ENCODE peak calls at places on chromosomes 1 and 21, in nine cellular contexts. I is IMR-90, E is thoracic aorta, R is transverse colon, X is heart left ventricle, L is heart right ventricle, K is hepatocyte, B is testis, C is upper lobe of right lung. A is an unnamed sample. For H3K27me3 and H3K36me3, the result is how much of the 10 kb centered on the place peaks cover.

GRCh38 chr1:227987181-227987580 is 19.6 kb upstream of the WNT3A start:
- DNase-seq in I (no peak), E (no peak), R (no peak), X (no peak), L (no peak), K (no peak), B (no peak), C (no peak), A (no peak)

GRCh38 chr1:40653851-40654537 is 11.5 kb downstream of the RIMS3 start:
- DNase-seq in I (no peak), E (no peak), R (no peak), X (no peak), L (no peak), K (peak), B (peak), C (no peak), A (no peak)

GRCh38 chr1:163399976-163400375 is 78.2 kb downstream of the NUF2 start:
- DNase-seq in I (no peak), E (no peak), R (no peak), X (no peak), L (no peak), K (no peak), B (no peak), C (no peak), A (no peak)

GRCh38 chr21:45532826-45533730 is 9.2 kb downstream of the SLC19A1 start:
- DNase-seq in I (no peak), E (no peak), R (peak), X (peak), L (no peak), K (no peak), B (no peak), C (peak), A (no peak)

GRCh38 chr1:29711582-29712274 is 475.4 kb downstream of the PTPRU start:
- DNase-seq in I (peak), E (no peak), R (no peak), X (no peak), L (no peak), K (no peak), B (no peak), C (peak), A (peak)

GRCh38 chr1:110347182-110347893 is 8.2 kb downstream of the RBM15 start:
- DNase-seq in I (no peak), E (no peak), R (no peak), X (no peak), L (no peak), K (no peak), B (no peak), C (no peak), A (no peak)

GRCh38 chr1:14606632-14607031 is 8.1 kb downstream of the KAZN start:
- DNase-seq in I (no peak), E (no peak), R (no peak), X (no peak), L (no peak), K (no peak), B (no peak), C (no peak), A (no peak)

GRCh38 chr1:228088586-228089498 is 6.3 kb downstream of the ARF1 start:
- DNase-seq in I (no peak), E (no peak), R (peak), X (no peak), L (no peak), K (no peak), B (no peak), C (peak), A (no peak)

GRCh38 chr1:67338642-67339041 is 31.0 kb downstream of the IL12RB2 start:
- DNase-seq in I (peak), E (no peak), R (no peak), X (no peak), L (no peak), K (no peak), B (no peak), C (no peak), A (peak)

GRCh38 chr21:41359289-41359688 is 2.5 kb upstream of the MX2 start:
- DNase-seq in I (no peak), E (no peak), R (no peak), X (no peak), L (no peak), K (no peak), B (no peak), C (no peak), A (no peak)

GRCh38 chr1:93638307-93638847 is 43.3 kb downstream of the BCAR3 start:
- DNase-seq in I (no peak), E (no peak), R (no peak), X (no peak), L (no peak), K (peak), B (peak), C (no peak), A (no peak)

GRCh38 chr1:191490303-191490702 is 668.0 kb upstream of the RGS18 start:
- DNase-seq in I (no peak), E (no peak), R (no peak), X (no peak), L (no peak), K (no peak), B (no peak), C (no peak), A (no peak)

GRCh38 chr1:153122831-153123421 is 9.6 kb upstream of the SPRR2F start:
- DNase-seq in I (no peak), E (no peak), R (no peak), X (no peak), L (no peak), K (peak), B (peak), C (no peak), A (peak)

GRCh38 chr1:15523104-15523921 is 702 bp downstream of the CASP9 start:
- DNase-seq in I (no peak), E (no peak), R (no peak), X (no peak), L (no peak), K (no peak), B (no peak), C (no peak), A (peak)

GRCh38 chr1:86616871-86617270 is 70.0 kb downstream of the CLCA4 start:
- DNase-seq in I (no peak), E (no peak), R (peak), X (no peak), L (no peak), K (peak), B (no peak), C (no peak), A (peak)

GRCh38 chr21:42403611-42404231 is at the start of gene UBASH3A:
- DNase-seq in I (no peak), E (no peak), R (peak), X (no peak), L (no peak), K (no peak), B (no peak), C (peak), A (no peak)

GRCh38 chr1:198934901-198935301 is 296.1 kb downstream of the PTPRC start:
- DNase-seq in I (peak), E (no peak), R (no peak), X (no peak), L (no peak), K (no peak), B (no peak), C (no peak), A (peak)

DNA sequence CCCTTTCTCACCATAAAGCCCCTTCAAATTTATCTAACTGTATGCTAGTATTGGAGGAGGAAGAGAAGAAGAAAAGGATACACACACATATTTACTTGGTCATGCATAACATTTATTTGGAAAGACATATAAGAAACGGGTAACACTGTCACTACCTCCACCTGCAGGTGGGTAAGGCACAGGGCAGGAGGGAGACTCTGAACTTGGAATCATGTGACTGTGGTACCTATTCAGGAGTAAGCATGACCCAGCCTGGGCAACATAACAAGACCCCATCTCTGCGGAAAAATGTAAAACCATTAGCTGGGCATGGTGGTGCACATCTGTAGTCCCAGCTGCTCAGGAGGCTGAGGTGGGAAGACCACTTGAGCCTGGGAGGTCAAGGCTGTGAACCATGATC is 1.4 kb upstream of the PADI6 start:
- DNase-seq in I (no peak), E (no peak), R (no peak), X (no peak), L (no peak), K (peak), B (no peak), C (no peak), A (peak)
- TF ChIP-seq CTCF in I (no peak), E (no peak), R (peak), X (no peak), L (no peak), K (peak), B (no peak), C (no peak), A (peak)

DNA sequence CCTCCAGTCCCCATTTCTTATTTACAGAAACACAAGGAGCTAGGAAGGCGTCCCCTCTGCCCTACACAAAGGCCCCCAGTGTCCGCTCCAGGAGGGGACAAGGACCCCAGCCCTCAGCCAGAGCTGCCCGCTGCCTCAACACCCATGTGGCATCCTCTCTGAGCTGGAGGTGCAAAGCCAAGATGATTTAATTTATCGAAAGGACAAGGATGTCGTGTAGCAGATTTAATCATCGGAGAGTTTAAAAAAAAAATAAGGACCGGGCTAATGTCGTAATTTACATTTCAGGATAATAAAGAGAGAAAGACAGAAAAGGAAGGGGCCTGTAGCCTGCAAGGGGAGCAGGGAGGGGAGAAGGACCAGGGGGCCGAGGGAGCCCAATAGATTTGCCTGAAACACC is 68.3 kb upstream of the CASZ1 start:
- DNase-seq in I (no peak), E (no peak), R (no peak), X (no peak), L (no peak), K (no peak), B (no peak), C (no peak), A (no peak)
- H3K27me3 ChIP-seq in I (half or more), E (under half), R (under half), X (under half), L (half or more), K (under half), B (under half), C (under half), A (under half)

GRCh38 chr21:44038063-44038462 is 26.0 kb downstream of the TRAPPC10 start:
- DNase-seq in I (no peak), E (no peak), R (no peak), X (no peak), L (no peak), K (no peak), B (no peak), C (no peak), A (no peak)
- H3K36me3 ChIP-seq in I (under half), E (under half), R (under half), X (half or more), L (half or more), K (under half), B (under half), C (half or more), A (under half)

GRCh38 chr1:38790422-38791212 is 69.0 kb downstream of the RRAGC start:
- DNase-seq in I (no peak), E (no peak), R (no peak), X (no peak), L (no peak), K (no peak), B (no peak), C (no peak), A (no peak)

GRCh38 chr1:38793299-38793698 is 66.3 kb downstream of the RRAGC start:
- DNase-seq in I (no peak), E (no peak), R (no peak), X (no peak), L (no peak), K (no peak), B (no peak), C (no peak), A (no peak)

GRCh38 chr1:38788937-38789336 is 70.6 kb downstream of the RRAGC start:
- DNase-seq in I (no peak), E (no peak), R (no peak), X (no peak), L (no peak), K (no peak), B (no peak), C (no peak), A (no peak)

GRCh38 chr1:38789498-38790169 is 69.9 kb downstream of the RRAGC start:
- DNase-seq in I (no peak), E (no peak), R (no peak), X (no peak), L (no peak), K (no peak), B (no peak), C (no peak), A (peak)

GRCh38 chr1:38791892-38792291 is 67.7 kb downstream of the RRAGC start:
- DNase-seq in I (no peak), E (no peak), R (no peak), X (no peak), L (no peak), K (no peak), B (no peak), C (no peak), A (no peak)
- TF ChIP-seq CTCF in I (no peak), E (no peak), R (no peak), X (no peak), L (no peak), K (no peak), B (no peak), C (no peak), A (no peak)

GRCh38 chr1:8836228-8836627 is 18.8 kb upstream of the RERE start:
- DNase-seq in I (no peak), E (no peak), R (no peak), X (no peak), L (no peak), K (no peak), B (no peak), C (no peak), A (no peak)
- H3K27me3 ChIP-seq in I (under half), E (under half), R (under half), X (under half), L (under half), K (under half), B (under half), C (under half), A (under half)

GRCh38 chr1:7671146-7671465 is 100.0 kb upstream of the VAMP3 start:
- DNase-seq in I (no peak), E (no peak), R (no peak), X (no peak), L (no peak), K (no peak), B (no peak), C (no peak), A (no peak)
- H3K36me3 ChIP-seq in I (under half), E (under half), R (under half), X (under half), L (under half), K (under half), B (under half), C (under half), A (under half)

GRCh38 chr1:204072951-204073836 is at the start of gene SOX13:
- DNase-seq in I (peak), E (no peak), R (peak), X (peak), L (peak), K (peak), B (peak), C (peak), A (peak)
- TF ChIP-seq CTCF in I (peak), E (peak), R (no peak), X (peak), L (no peak), K (peak), B (no peak), C (peak), A (peak)

DNA sequence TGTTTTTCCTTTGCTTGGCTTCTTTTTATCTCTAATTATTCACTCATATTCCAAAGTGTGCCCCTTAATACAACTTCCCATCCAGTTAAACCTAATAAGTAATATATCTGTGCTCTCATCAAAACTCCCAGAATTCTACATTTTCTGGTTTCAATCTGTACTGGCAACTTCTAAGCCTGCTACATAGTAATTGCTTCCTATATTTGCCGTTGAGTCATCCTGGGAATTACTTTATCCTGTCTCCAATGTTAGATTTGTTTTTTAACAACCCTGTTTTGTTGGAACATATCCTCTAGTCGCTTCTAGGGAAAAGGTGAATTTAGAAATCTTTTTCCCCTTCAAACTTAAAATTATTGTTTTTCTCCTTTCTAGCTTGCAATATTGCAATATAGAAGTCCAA is 620.5 kb upstream of the PKN2 start:
- DNase-seq in I (peak), E (no peak), R (no peak), X (no peak), L (no peak), K (no peak), B (no peak), C (no peak), A (peak)
- H3K27me3 ChIP-seq in I (under half), E (under half), R (under half), X (under half), L (under half), K (under half), B (under half), C (under half), A (under half)

GRCh38 chr21:26368591-26368990 is 198.0 kb upstream of the APP start:
- DNase-seq in I (no peak), E (no peak), R (no peak), X (no peak), L (no peak), K (no peak), B (no peak), C (no peak), A (no peak)

GRCh38 chr21:26365849-26366248 is 195.3 kb upstream of the APP start:
- DNase-seq in I (no peak), E (no peak), R (no peak), X (no peak), L (no peak), K (no peak), B (no peak), C (no peak), A (peak)

DNA sequence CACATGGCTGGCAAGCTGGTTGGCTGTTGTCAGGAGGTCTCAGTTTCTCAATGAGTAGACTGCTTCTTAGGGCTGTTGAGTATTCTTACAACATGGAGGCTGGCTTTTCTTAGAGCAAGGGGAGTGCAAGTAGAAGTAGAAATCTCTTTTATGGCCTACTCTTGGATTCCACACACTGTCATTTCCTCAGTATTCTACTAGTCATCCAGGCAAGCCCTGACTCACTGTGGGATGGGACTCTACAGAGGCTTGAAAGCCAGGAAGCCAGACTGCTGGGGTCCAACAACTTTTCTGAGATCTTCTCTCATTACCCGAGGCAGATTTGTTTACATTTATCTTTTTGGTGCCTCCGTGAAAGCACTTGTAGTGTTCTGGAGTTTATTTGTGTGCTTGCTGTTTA is 196.2 kb upstream of the APP start:
- DNase-seq in I (no peak), E (no peak), R (no peak), X (no peak), L (no peak), K (no peak), B (no peak), C (no peak), A (peak)
- H3K36me3 ChIP-seq in I (under half), E (under half), R (under half), X (under half), L (under half), K (under half), B (under half), C (under half), A (under half)

A was measured in bronchial epithelial cell.